ENCODE peak calls at places on chromosomes 13 and 19, in six cellular contexts. T is A549, H is HepG2, A is NB4, G is GM12878, J is K562. O is an unnamed sample.

GRCh38 chr13:60369242-60369641 is 27.8 kb upstream of the TDRD3 start:
- DNase-seq in T (no peak), H (no peak), A (no peak), G (no peak), J (no peak), O (no peak)

GRCh38 chr13:114304346-114305034 is 9.8 kb upstream of the CHAMP1 start:
- DNase-seq in T (no peak), H (no peak), A (no peak), G (no peak), J (no peak), O (no peak)

GRCh38 chr19:13799669-13800068 is 4.4 kb downstream of the ZSWIM4 start:
- DNase-seq in T (no peak), H (no peak), A (no peak), G (no peak), J (no peak), O (no peak)

GRCh38 chr13:104043184-104043583 is 977.0 kb upstream of the SLC10A2 start:
- DNase-seq in T (no peak), H (no peak), A (no peak), G (no peak), J (no peak), O (no peak)

GRCh38 chr19:41321600-41322270 is 11.8 kb downstream of the CCDC97 start:
- DNase-seq in T (peak), H (peak), A (peak), G (no peak), J (peak), O (peak)

GRCh38 chr13:40681341-40682051 is 15.1 kb upstream of the FOXO1 start:
- DNase-seq in T (no peak), H (no peak), A (no peak), G (no peak), J (peak), O (peak)

GRCh38 chr13:50358221-50358620 is 343.0 kb downstream of the KCNRG start:
- DNase-seq in T (no peak), H (no peak), A (no peak), G (no peak), J (no peak), O (peak)

GRCh38 chr19:925912-926594 is at the start of gene ARID3A:
- DNase-seq in T (no peak), H (no peak), A (peak), G (no peak), J (no peak), O (no peak)

GRCh38 chr19:4687396-4687795 is 17.3 kb upstream of the MYDGF start:
- DNase-seq in T (no peak), H (no peak), A (no peak), G (no peak), J (no peak), O (no peak)

GRCh38 chr19:15021286-15022007 is 27.8 kb upstream of the CASP14 start:
- DNase-seq in T (no peak), H (no peak), A (no peak), G (no peak), J (no peak), O (no peak)

GRCh38 chr13:99425485-99426341 is 75.6 kb upstream of the TM9SF2 start:
- DNase-seq in T (no peak), H (no peak), A (peak), G (peak), J (no peak), O (no peak)

GRCh38 chr19:10431943-10432735 is 11.8 kb downstream of the PDE4A start:
- DNase-seq in T (no peak), H (no peak), A (peak), G (no peak), J (peak), O (no peak)

GRCh38 chr13:46343279-46343949 is 43.6 kb downstream of the RUBCNL start:
- DNase-seq in T (no peak), H (no peak), A (no peak), G (no peak), J (no peak), O (no peak)

GRCh38 chr13:27126877-27127276 is 44.7 kb downstream of the USP12 start:
- DNase-seq in T (no peak), H (no peak), A (no peak), G (no peak), J (no peak), O (no peak)

GRCh38 chr19:13089857-13090507 is 12.7 kb downstream of the LYL1 start:
- DNase-seq in T (no peak), H (no peak), A (no peak), G (no peak), J (no peak), O (no peak)

GRCh38 chr13:55653497-55653896 is 1487.2 kb upstream of the PRR20A start:
- DNase-seq in T (no peak), H (no peak), A (no peak), G (no peak), J (no peak), O (no peak)

GRCh38 chr13:98180092-98180491 is 3.0 kb upstream of the RNF113B start:
- DNase-seq in T (no peak), H (no peak), A (no peak), G (no peak), J (no peak), O (no peak)

GRCh38 chr13:113273856-113274590 is 23.0 kb upstream of the LAMP1 start:
- DNase-seq in T (no peak), H (no peak), A (peak), G (no peak), J (peak), O (no peak)

GRCh38 chr19:13429563-13429962 is 76.7 kb downstream of the CACNA1A start:
- DNase-seq in T (no peak), H (no peak), A (no peak), G (no peak), J (no peak), O (peak)

GRCh38 chr13:27969073-27969865 is at the start of gene CDX2:
- DNase-seq in T (peak), H (no peak), A (peak), G (no peak), J (no peak), O (no peak)

GRCh38 chr13:44141725-44142539 is 231.7 kb upstream of the SERP2 start:
- DNase-seq in T (peak), H (peak), A (peak), G (peak), J (peak), O (peak)

GRCh38 chr13:27792393-27793218 is at the start of gene GSX1:
- DNase-seq in T (peak), H (peak), A (peak), G (no peak), J (peak), O (peak)

GRCh38 chr13:71865858-71866172 is 1.2 kb downstream of the DACH1 start:
- DNase-seq in T (no peak), H (no peak), A (peak), G (no peak), J (no peak), O (no peak)

DNA sequence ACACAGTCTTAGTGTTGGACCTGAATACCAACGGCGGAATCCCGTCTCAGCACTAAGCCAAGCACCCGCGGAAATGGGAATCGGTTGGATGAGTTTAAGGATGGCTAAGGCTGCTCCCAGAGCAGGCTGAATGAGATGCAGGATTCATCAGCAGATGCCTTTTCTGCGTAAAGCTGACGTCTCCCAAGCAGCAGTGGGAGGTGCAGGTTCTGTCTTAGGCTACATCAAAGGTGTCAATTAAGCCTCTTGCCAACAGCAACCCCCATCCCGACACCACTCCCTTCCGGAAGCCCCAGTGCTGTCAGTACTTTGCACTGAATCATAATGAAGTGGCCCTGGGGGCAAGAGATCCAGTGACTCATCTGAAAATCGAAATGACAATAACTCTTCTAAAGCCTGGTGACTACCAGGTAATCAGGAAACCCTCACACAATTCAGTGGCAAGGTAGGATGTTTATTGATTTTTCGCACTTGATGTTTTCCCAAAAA is 275.6 kb downstream of the DCLK1 start:
- DNase-seq in T (peak), H (no peak), A (no peak), G (no peak), J (no peak), O (no peak)
- TF ChIP-seq MYC in T (no peak), H (no peak), A (no peak), G (no peak), J (no peak), O (no peak)

GRCh38 chr13:110354715-110355473 is 47.8 kb downstream of the COL4A2 start:
- DNase-seq in T (no peak), H (no peak), A (no peak), G (no peak), J (no peak), O (no peak)

GRCh38 chr13:110353339-110353977 is 46.4 kb downstream of the COL4A2 start:
- DNase-seq in T (no peak), H (no peak), A (no peak), G (no peak), J (no peak), O (no peak)

GRCh38 chr13:110354209-110354627 is 47.1 kb downstream of the COL4A2 start:
- DNase-seq in T (no peak), H (no peak), A (no peak), G (no peak), J (no peak), O (no peak)

GRCh38 chr13:110358381-110358780 is 51.3 kb downstream of the COL4A2 start:
- DNase-seq in T (no peak), H (no peak), A (no peak), G (no peak), J (no peak), O (no peak)

DNA sequence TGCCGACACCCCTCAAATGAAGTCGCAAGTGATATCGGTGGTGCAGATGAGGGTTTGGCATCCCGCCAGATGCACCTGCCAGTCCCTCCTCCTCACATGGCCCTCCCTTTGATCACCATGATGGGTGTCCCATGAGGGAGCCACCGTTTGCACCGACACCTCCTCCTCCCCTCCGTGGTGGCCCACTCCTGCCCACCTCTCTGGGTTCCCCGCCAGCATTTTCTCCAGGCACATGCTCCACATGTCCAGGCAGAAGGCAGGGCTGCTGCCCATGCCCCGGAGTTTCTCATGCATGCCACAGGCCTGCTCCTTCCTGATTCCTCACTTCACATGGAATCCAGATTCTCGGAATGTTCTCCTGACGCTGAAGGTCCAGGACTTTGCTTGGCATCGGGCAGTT is 49.3 kb downstream of the COL4A2 start:
- DNase-seq in T (no peak), H (no peak), A (no peak), G (no peak), J (no peak), O (no peak)
- TF ChIP-seq MYC in T (no peak), H (no peak), A (no peak), G (no peak), J (no peak), O (no peak)

GRCh38 chr13:74134777-74135305 is 637 bp upstream of the KLF12 start:
- DNase-seq in T (peak), H (no peak), A (no peak), G (no peak), J (peak), O (no peak)
- TF ChIP-seq MYC in T (no peak), H (no peak), A (no peak), G (no peak), J (no peak), O (no peak)

DNA sequence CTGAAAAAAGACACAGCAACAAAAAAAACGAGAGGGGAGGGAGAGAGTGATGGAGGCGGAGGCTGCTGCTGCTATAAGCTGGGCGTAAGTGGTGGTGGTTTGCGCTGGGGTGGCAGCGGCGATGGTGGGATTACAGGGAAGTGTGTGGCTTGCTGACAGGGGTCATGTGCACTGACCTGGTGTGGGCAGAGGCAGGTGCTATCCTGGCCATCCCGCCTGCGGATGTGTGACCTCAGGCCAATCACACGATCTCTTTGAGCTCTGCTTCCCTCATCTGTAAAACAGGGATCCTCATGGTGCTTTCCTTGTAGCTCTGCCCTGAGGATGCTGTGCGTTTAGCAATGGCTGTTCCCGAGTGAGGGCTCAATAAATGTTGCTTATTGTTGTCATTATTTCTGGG is 3.3 kb upstream of the ZNF580 start:
- DNase-seq in T (no peak), H (no peak), A (no peak), G (no peak), J (no peak), O (no peak)
- TF ChIP-seq MYC in T (no peak), H (no peak), A (no peak), G (no peak), J (no peak), O (no peak)

GRCh38 chr19:3062165-3063105 is at the start of gene TLE5:
- DNase-seq in T (no peak), H (peak), A (peak), G (no peak), J (peak), O (peak)
- TF ChIP-seq MYC in T (no peak), H (peak), A (peak), G (no peak), J (no peak), O (no peak)

DNA sequence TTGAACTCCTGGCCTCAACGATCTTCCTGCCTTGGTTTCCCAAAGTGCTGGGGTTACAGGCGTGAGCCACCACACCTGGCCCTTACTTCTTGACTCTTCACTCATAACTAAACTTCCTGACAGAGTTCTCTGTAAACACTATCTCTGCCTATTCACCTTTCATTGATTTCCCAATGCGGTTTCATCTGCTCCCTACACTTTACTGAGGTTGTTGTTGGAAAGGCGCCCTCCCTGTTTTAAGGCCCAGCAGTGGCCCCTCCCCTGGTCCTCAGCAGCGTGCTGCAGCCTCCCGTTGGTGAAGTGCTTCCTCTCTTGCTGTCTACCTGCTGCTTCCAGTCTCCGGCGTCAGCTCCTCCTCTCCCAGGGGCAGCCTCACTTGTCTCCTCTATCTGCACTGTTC is 26.7 kb upstream of the CEBPA start:
- DNase-seq in T (no peak), H (no peak), A (no peak), G (no peak), J (no peak), O (no peak)
- TF ChIP-seq MYC in T (no peak), H (no peak), A (no peak), G (no peak), J (no peak), O (no peak)

GRCh38 chr19:36973844-36974195 is 57.7 kb downstream of the ZNF568 start:
- DNase-seq in T (no peak), H (no peak), A (no peak), G (no peak), J (no peak), O (no peak)

GRCh38 chr19:36973021-36973843 is 57.1 kb downstream of the ZNF568 start:
- DNase-seq in T (no peak), H (no peak), A (no peak), G (peak), J (peak), O (peak)

DNA sequence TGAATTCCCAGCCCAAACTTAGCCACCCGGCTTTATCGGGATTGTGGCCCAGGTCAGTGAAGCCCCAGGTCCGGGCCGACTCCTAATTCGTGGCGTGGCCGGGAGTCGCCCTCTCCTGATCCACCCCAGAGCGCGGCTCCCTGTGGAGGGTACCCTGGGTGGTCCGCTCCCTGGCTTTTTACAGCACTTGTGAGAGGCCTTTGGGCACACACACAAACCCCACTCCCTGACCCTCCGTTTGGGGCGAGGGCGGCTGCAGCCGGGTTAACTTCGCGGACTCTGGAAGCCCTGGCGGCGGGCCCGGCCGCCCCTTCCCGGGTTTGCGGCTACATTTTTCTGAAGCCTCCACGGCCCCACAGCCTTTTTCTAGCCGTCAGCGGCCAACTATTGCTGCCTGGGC is 56.5 kb downstream of the ZNF568 start:
- DNase-seq in T (no peak), H (no peak), A (no peak), G (no peak), J (no peak), O (no peak)
- TF ChIP-seq MYC in T (no peak), H (no peak), A (no peak), G (no peak), J (no peak), O (no peak)

GRCh38 chr13:80224468-80224867 is 116.5 kb downstream of the SPRY2 start:
- DNase-seq in T (no peak), H (no peak), A (peak), G (no peak), J (no peak), O (peak)
- TF ChIP-seq MYC in T (no peak), H (no peak), A (no peak), G (no peak), J (no peak), O (no peak)

GRCh38 chr19:51365211-51366049 is 758 bp downstream of the ETFB start:
- DNase-seq in T (peak), H (peak), A (peak), G (no peak), J (peak), O (peak)

GRCh38 chr19:51368366-51369282 is at the start of gene CLDND2:
- DNase-seq in T (no peak), H (no peak), A (peak), G (no peak), J (peak), O (no peak)

GRCh38 chr19:51366050-51366998 is at the start of gene ETFB:
- DNase-seq in T (peak), H (peak), A (peak), G (peak), J (peak), O (peak)

GRCh38 chr19:51367565-51368365 is 1.0 kb downstream of the CLDND2 start:
- DNase-seq in T (peak), H (peak), A (peak), G (peak), J (peak), O (peak)

DNA sequence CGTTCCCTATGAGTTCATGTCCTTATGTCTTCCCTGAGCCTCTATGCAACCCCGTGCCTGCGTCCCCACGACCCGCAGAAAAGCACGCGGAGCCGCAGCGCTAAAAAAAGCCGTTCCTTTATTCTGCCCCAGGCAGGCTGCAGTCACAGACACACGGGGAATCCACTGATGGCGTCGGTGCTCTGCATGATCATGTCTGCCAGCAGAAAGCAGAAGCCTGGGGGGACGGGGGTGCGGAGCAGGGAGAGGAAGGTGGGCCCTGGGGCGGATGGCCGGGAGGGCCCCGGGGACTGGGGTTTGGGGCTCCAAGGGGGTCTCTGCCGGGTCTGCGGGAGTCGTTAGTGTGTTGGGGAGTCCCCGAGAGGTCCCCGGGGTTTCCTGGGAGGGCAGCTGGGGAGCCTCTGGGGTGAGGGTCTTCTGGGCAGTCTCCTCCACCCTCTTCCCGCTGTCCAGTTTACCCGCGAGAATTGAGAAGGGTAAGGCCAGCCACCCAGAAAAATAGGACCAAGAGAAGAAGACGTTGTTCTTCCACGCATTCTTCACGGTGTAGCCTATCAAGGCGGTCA is 894 bp upstream of the ETFB start:
- DNase-seq in T (no peak), H (no peak), A (peak), G (no peak), J (no peak), O (peak)
- TF ChIP-seq MYC in T (no peak), H (no peak), A (no peak), G (no peak), J (no peak), O (no peak)

GRCh38 chr19:52034051-52034728 is 6.0 kb upstream of the ZNF614 start:
- DNase-seq in T (peak), H (no peak), A (no peak), G (no peak), J (no peak), O (no peak)
- TF ChIP-seq MYC in T (no peak), H (no peak), A (no peak), G (no peak), J (no peak), O (no peak)

O was measured in endothelial cell of umbilical vein.